ENCODE peak calls at places on chromosomes 5 and 9, in six cellular contexts. One of them, this sample, is unnamed.

GRCh38 chr9:14153310-14153720 is 160.6 kb downstream of the NFIB start:
- DNase-seq in fibroblast of the aortic adventitia: peak; percentile 63
- DNase-seq in HFF-Myc: no peak
- DNase-seq in bronchial epithelial cell: no peak
- DNase-seq in heart left ventricle: no peak
- DNase-seq in thoracic aorta: no peak
- DNase-seq in this sample: no peak

GRCh38 chr5:36611520-36612274 is 5.3 kb downstream of the SLC1A3 start:
- DNase-seq in heart left ventricle: peak; percentile 46
- DNase-seq in HFF-Myc: no peak
- DNase-seq in thoracic aorta: no peak
- DNase-seq in fibroblast of the aortic adventitia: no peak
- DNase-seq in bronchial epithelial cell: no peak
- DNase-seq in this sample: no peak

GRCh38 chr9:127505396-127506116 is 54.2 kb downstream of the LRSAM1 start:
- DNase-seq in HFF-Myc: no peak
- DNase-seq in thoracic aorta: no peak
- DNase-seq in fibroblast of the aortic adventitia: no peak
- DNase-seq in heart left ventricle: peak; percentile 22
- DNase-seq in bronchial epithelial cell: no peak
- DNase-seq in this sample: no peak

GRCh38 chr5:173435543-173435942 is 107.3 kb upstream of the STC2 start:
- DNase-seq in fibroblast of the aortic adventitia: peak; percentile 42
- DNase-seq in heart left ventricle: no peak
- DNase-seq in HFF-Myc: no peak
- DNase-seq in bronchial epithelial cell: no peak
- DNase-seq in thoracic aorta: no peak
- DNase-seq in this sample: no peak

GRCh38 chr5:117803533-117803932 is 1184.8 kb downstream of the DTWD2 start:
- DNase-seq in heart left ventricle: no peak
- DNase-seq in fibroblast of the aortic adventitia: no peak
- DNase-seq in HFF-Myc: peak; percentile 4
- DNase-seq in thoracic aorta: no peak
- DNase-seq in bronchial epithelial cell: peak; percentile 11
- DNase-seq in this sample: peak; percentile 73

GRCh38 chr5:107696071-107696470 is 25.3 kb upstream of the EFNA5 start:
- DNase-seq in bronchial epithelial cell: no peak
- DNase-seq in HFF-Myc: no peak
- DNase-seq in heart left ventricle: no peak
- DNase-seq in thoracic aorta: no peak
- DNase-seq in fibroblast of the aortic adventitia: no peak
- DNase-seq in this sample: no peak

GRCh38 chr5:55437452-55437851 is 97.3 kb downstream of the PLPP1 start:
- DNase-seq in HFF-Myc: no peak
- DNase-seq in thoracic aorta: no peak
- DNase-seq in heart left ventricle: no peak
- DNase-seq in fibroblast of the aortic adventitia: peak; percentile 28
- DNase-seq in bronchial epithelial cell: peak; percentile 18
- DNase-seq in this sample: no peak

GRCh38 chr5:111551120-111551519 is 38.8 kb upstream of the STARD4 start:
- DNase-seq in heart left ventricle: no peak
- DNase-seq in thoracic aorta: no peak
- DNase-seq in bronchial epithelial cell: no peak
- DNase-seq in fibroblast of the aortic adventitia: no peak
- DNase-seq in HFF-Myc: no peak
- DNase-seq in this sample: no peak

GRCh38 chr5:98705841-98706240 is 67.6 kb upstream of the RGMB start:
- DNase-seq in heart left ventricle: no peak
- DNase-seq in thoracic aorta: no peak
- DNase-seq in fibroblast of the aortic adventitia: peak; percentile 29
- DNase-seq in HFF-Myc: no peak
- DNase-seq in bronchial epithelial cell: peak; percentile 14
- DNase-seq in this sample: no peak

GRCh38 chr5:115098041-115098702 is 71.5 kb downstream of the TRIM36 start:
- DNase-seq in fibroblast of the aortic adventitia: peak; percentile 60
- DNase-seq in HFF-Myc: peak; percentile 52
- DNase-seq in bronchial epithelial cell: peak; percentile 49
- DNase-seq in heart left ventricle: no peak
- DNase-seq in thoracic aorta: no peak
- DNase-seq in this sample: peak; percentile 17

GRCh38 chr9:125125523-125125922 is 17.8 kb downstream of the SCAI start:
- DNase-seq in thoracic aorta: no peak
- DNase-seq in heart left ventricle: no peak
- DNase-seq in HFF-Myc: no peak
- DNase-seq in bronchial epithelial cell: no peak
- DNase-seq in fibroblast of the aortic adventitia: no peak
- DNase-seq in this sample: no peak

GRCh38 chr5:38509185-38509584 is 47.3 kb downstream of the LIFR start:
- DNase-seq in HFF-Myc: no peak
- DNase-seq in thoracic aorta: no peak
- DNase-seq in heart left ventricle: no peak
- DNase-seq in fibroblast of the aortic adventitia: peak; percentile 92
- DNase-seq in bronchial epithelial cell: peak; percentile 75
- DNase-seq in this sample: peak; percentile 86

GRCh38 chr9:119318371-119318770 is 50.9 kb downstream of the BRINP1 start:
- DNase-seq in bronchial epithelial cell: peak; percentile 61
- DNase-seq in heart left ventricle: no peak
- DNase-seq in thoracic aorta: no peak
- DNase-seq in fibroblast of the aortic adventitia: no peak
- DNase-seq in HFF-Myc: no peak
- DNase-seq in this sample: no peak

GRCh38 chr9:125746017-125746773 is 978 bp upstream of the PBX3 start:
- DNase-seq in fibroblast of the aortic adventitia: peak; percentile 89
- DNase-seq in bronchial epithelial cell: peak; percentile 84
- DNase-seq in thoracic aorta: peak; percentile 82
- DNase-seq in heart left ventricle: peak; percentile 97
- DNase-seq in HFF-Myc: peak; percentile 72
- DNase-seq in this sample: peak; percentile 62

GRCh38 chr5:62473209-62473608 is 60.6 kb downstream of the IPO11 start:
- DNase-seq in fibroblast of the aortic adventitia: no peak
- DNase-seq in heart left ventricle: no peak
- DNase-seq in HFF-Myc: no peak
- DNase-seq in thoracic aorta: no peak
- DNase-seq in bronchial epithelial cell: peak; percentile 17
- DNase-seq in this sample: no peak

GRCh38 chr9:112135706-112136105 is 39.4 kb downstream of the SUSD1 start:
- DNase-seq in HFF-Myc: no peak
- DNase-seq in fibroblast of the aortic adventitia: peak; percentile 24
- DNase-seq in heart left ventricle: no peak
- DNase-seq in thoracic aorta: no peak
- DNase-seq in bronchial epithelial cell: peak; percentile 20
- DNase-seq in this sample: no peak

GRCh38 chr5:1725641-1726468 is 73.8 kb downstream of the MRPL36 start:
- DNase-seq in bronchial epithelial cell: no peak
- DNase-seq in HFF-Myc: no peak
- DNase-seq in thoracic aorta: no peak
- DNase-seq in heart left ventricle: no peak
- DNase-seq in fibroblast of the aortic adventitia: no peak
- DNase-seq in this sample: no peak

GRCh38 chr5:42522783-42523182 is 99.5 kb downstream of the GHR start:
- DNase-seq in heart left ventricle: no peak
- DNase-seq in thoracic aorta: no peak
- DNase-seq in HFF-Myc: no peak
- DNase-seq in fibroblast of the aortic adventitia: no peak
- DNase-seq in bronchial epithelial cell: no peak
- DNase-seq in this sample: no peak

GRCh38 chr5:39186722-39187539 is 32.4 kb downstream of the FYB1 start:
- DNase-seq in bronchial epithelial cell: no peak
- DNase-seq in HFF-Myc: no peak
- DNase-seq in heart left ventricle: no peak
- DNase-seq in thoracic aorta: no peak
- DNase-seq in fibroblast of the aortic adventitia: no peak
- DNase-seq in this sample: no peak

GRCh38 chr5:157596449-157596848 is 20.9 kb upstream of the ADAM19 start:
- DNase-seq in heart left ventricle: no peak
- DNase-seq in HFF-Myc: no peak
- DNase-seq in bronchial epithelial cell: no peak
- DNase-seq in fibroblast of the aortic adventitia: no peak
- DNase-seq in thoracic aorta: no peak
- DNase-seq in this sample: no peak

GRCh38 chr5:156170351-156170961 is 156.5 kb upstream of the SGCD start:
- DNase-seq in HFF-Myc: no peak
- DNase-seq in bronchial epithelial cell: no peak
- DNase-seq in fibroblast of the aortic adventitia: no peak
- DNase-seq in heart left ventricle: no peak
- DNase-seq in thoracic aorta: no peak
- DNase-seq in this sample: no peak

GRCh38 chr9:123048748-123049147 is 15.3 kb downstream of the GPR21 start:
- DNase-seq in heart left ventricle: no peak
- DNase-seq in fibroblast of the aortic adventitia: peak; percentile 35
- DNase-seq in bronchial epithelial cell: no peak
- DNase-seq in HFF-Myc: no peak
- DNase-seq in thoracic aorta: no peak
- DNase-seq in this sample: no peak

DNA sequence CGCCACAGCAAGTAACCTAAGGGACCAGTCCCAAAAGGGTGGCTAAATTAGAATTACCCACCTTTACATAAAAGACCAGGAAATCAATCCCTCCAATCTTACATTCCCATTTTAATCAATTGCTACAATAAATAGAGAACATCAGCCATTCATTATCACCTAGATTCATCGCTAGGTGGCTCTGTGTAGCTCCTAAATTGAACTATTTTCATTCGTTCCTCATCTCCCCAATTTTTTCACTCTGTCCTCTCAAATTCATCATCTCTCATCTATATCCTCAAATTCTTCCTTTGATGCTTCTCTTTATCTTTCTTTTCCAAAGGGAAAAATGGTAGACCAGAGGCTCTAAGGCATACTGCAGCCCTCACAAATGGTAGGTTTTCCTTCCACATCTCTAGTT is 108.2 kb upstream of the TNC start:
- DNase-seq in heart left ventricle: no peak
- DNase-seq in fibroblast of the aortic adventitia: no peak
- DNase-seq in HFF-Myc: no peak
- DNase-seq in thoracic aorta: no peak
- DNase-seq in bronchial epithelial cell: no peak
- DNase-seq in this sample: no peak
- TF ChIP-seq CTCF in heart left ventricle: no peak
- TF ChIP-seq CTCF in fibroblast of the aortic adventitia: no peak
- TF ChIP-seq CTCF in HFF-Myc: no peak
- TF ChIP-seq CTCF in thoracic aorta: no peak
- TF ChIP-seq CTCF in bronchial epithelial cell: no peak
- TF ChIP-seq CTCF in this sample: no peak

GRCh38 chr5:33362915-33363314 is 77.8 kb upstream of the TARS1 start:
- DNase-seq in bronchial epithelial cell: no peak
- DNase-seq in heart left ventricle: peak; percentile 26
- DNase-seq in fibroblast of the aortic adventitia: peak; percentile 97
- DNase-seq in HFF-Myc: no peak
- DNase-seq in thoracic aorta: no peak
- DNase-seq in this sample: no peak
- H3K4me3 ChIP-seq in bronchial epithelial cell: no peak overlapping the region
- H3K4me3 ChIP-seq in heart left ventricle: no peak overlapping the region
- H3K4me3 ChIP-seq in fibroblast of the aortic adventitia: no peak overlapping the region
- H3K4me3 ChIP-seq in HFF-Myc: no peak overlapping the region
- H3K4me3 ChIP-seq in thoracic aorta: peak overlapping the region; percentile 51
- H3K4me3 ChIP-seq in this sample: no peak overlapping the region

GRCh38 chr9:94600258-94600657 is 6.6 kb upstream of the FBP2 start:
- DNase-seq in HFF-Myc: no peak
- DNase-seq in heart left ventricle: no peak
- DNase-seq in thoracic aorta: no peak
- DNase-seq in bronchial epithelial cell: no peak
- DNase-seq in fibroblast of the aortic adventitia: no peak
- DNase-seq in this sample: no peak

GRCh38 chr9:94606641-94607339 is 13.2 kb upstream of the FBP2 start:
- DNase-seq in fibroblast of the aortic adventitia: no peak
- DNase-seq in HFF-Myc: no peak
- DNase-seq in thoracic aorta: no peak
- DNase-seq in heart left ventricle: no peak
- DNase-seq in bronchial epithelial cell: no peak
- DNase-seq in this sample: no peak

GRCh38 chr9:94602666-94603065 is 9.0 kb upstream of the FBP2 start:
- DNase-seq in fibroblast of the aortic adventitia: no peak
- DNase-seq in heart left ventricle: no peak
- DNase-seq in HFF-Myc: no peak
- DNase-seq in thoracic aorta: no peak
- DNase-seq in bronchial epithelial cell: no peak
- DNase-seq in this sample: no peak

GRCh38 chr9:94600715-94601114 is 7.1 kb upstream of the FBP2 start:
- DNase-seq in thoracic aorta: no peak
- DNase-seq in fibroblast of the aortic adventitia: no peak
- DNase-seq in bronchial epithelial cell: no peak
- DNase-seq in heart left ventricle: no peak
- DNase-seq in HFF-Myc: no peak
- DNase-seq in this sample: no peak

GRCh38 chr9:94603259-94603776 is 9.7 kb upstream of the FBP2 start:
- DNase-seq in HFF-Myc: peak; percentile 32
- DNase-seq in heart left ventricle: peak; percentile 51
- DNase-seq in thoracic aorta: no peak
- DNase-seq in fibroblast of the aortic adventitia: peak; percentile 65
- DNase-seq in bronchial epithelial cell: peak; percentile 47
- DNase-seq in this sample: peak; percentile 16
- TF ChIP-seq CTCF in HFF-Myc: peak; percentile 71
- TF ChIP-seq CTCF in heart left ventricle: peak; percentile 33
- TF ChIP-seq CTCF in thoracic aorta: peak; percentile 24
- TF ChIP-seq CTCF in fibroblast of the aortic adventitia: peak; percentile 68
- TF ChIP-seq CTCF in bronchial epithelial cell: peak; percentile 87
- TF ChIP-seq CTCF in this sample: peak; percentile 71

GRCh38 chr5:171660438-171660837 is 125.2 kb upstream of the SMIM23 start:
- DNase-seq in HFF-Myc: no peak
- DNase-seq in fibroblast of the aortic adventitia: no peak
- DNase-seq in thoracic aorta: no peak
- DNase-seq in heart left ventricle: no peak
- DNase-seq in bronchial epithelial cell: no peak
- DNase-seq in this sample: no peak
- H3K4me3 ChIP-seq in HFF-Myc: no peak overlapping the region
- H3K4me3 ChIP-seq in fibroblast of the aortic adventitia: no peak overlapping the region
- H3K4me3 ChIP-seq in thoracic aorta: no peak overlapping the region
- H3K4me3 ChIP-seq in heart left ventricle: no peak overlapping the region
- H3K4me3 ChIP-seq in bronchial epithelial cell: no peak overlapping the region
- H3K4me3 ChIP-seq in this sample: no peak overlapping the region

DNA sequence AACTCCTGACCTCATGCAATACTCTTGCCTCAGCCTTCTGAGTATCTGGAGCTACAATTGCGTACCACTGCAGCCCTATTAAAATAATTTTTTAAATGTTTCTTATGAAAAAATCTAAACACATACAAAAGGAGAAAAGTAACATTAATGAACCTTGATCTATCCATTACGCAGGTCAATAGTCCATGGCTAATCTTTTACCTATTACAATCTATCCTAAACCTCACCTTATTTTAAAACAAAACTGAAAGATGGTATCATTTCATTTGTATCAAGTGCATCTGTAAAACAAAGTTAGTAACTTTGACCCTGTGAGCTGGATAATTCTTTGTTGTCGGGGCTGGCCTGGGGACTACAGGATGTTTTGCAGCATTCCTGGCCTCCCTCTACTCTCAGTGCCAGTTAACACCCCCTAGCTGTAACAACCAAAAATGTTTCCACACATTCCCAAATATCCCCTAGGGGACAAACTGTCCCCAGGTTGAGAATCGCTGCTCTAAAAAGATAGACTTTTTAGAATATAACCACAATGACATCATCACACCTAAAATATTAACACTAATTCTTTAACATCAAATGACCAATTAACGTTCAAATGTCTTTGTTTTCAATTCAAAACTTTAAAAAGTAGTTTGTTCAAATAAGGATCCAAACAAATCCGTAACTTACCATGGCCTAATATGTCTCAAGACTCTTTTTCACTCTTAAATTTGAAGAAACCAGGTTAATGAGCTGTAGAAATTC is 54.8 kb downstream of the RNF38 start:
- DNase-seq in bronchial epithelial cell: no peak
- DNase-seq in fibroblast of the aortic adventitia: no peak
- DNase-seq in heart left ventricle: no peak
- DNase-seq in HFF-Myc: no peak
- DNase-seq in thoracic aorta: no peak
- DNase-seq in this sample: no peak
- TF ChIP-seq CTCF in bronchial epithelial cell: no peak
- TF ChIP-seq CTCF in fibroblast of the aortic adventitia: no peak
- TF ChIP-seq CTCF in heart left ventricle: no peak
- TF ChIP-seq CTCF in HFF-Myc: peak; percentile 14
- TF ChIP-seq CTCF in thoracic aorta: no peak
- TF ChIP-seq CTCF in this sample: no peak

GRCh38 chr5:154962494-154962893 is 21.6 kb downstream of the MRPL22 start:
- DNase-seq in HFF-Myc: no peak
- DNase-seq in thoracic aorta: no peak
- DNase-seq in bronchial epithelial cell: peak; percentile 95
- DNase-seq in heart left ventricle: no peak
- DNase-seq in fibroblast of the aortic adventitia: no peak
- DNase-seq in this sample: peak; percentile 64
- H3K4me3 ChIP-seq in HFF-Myc: no peak overlapping the region
- H3K4me3 ChIP-seq in thoracic aorta: no peak overlapping the region
- H3K4me3 ChIP-seq in bronchial epithelial cell: no peak overlapping the region
- H3K4me3 ChIP-seq in heart left ventricle: no peak overlapping the region
- H3K4me3 ChIP-seq in fibroblast of the aortic adventitia: no peak overlapping the region
- H3K4me3 ChIP-seq in this sample: no peak overlapping the region